ENCODE peak calls at places on chromosome 1, in seven cellular contexts. E is colonic mucosa, R is thoracic aorta, Y is stomach, T is adrenal gland, H is mammary epithelial cell, Q is heart right ventricle. G is an unnamed sample.

GRCh38 chr1:202643397-202644218 is 66.6 kb downstream of the SYT2 start:
- DNase-seq in E (no peak), R (no peak), Y (no peak), T (no peak), H (no peak), Q (no peak), G (no peak)

GRCh38 chr1:44505210-44505993 is 100.3 kb downstream of the RNF220 start:
- DNase-seq in E (no peak), R (no peak), Y (peak; percentile 64), T (no peak), H (no peak), Q (no peak), G (no peak)

GRCh38 chr1:226738995-226739695 is at the start of gene ITPKB:
- DNase-seq in E (peak; percentile 70), R (no peak), Y (peak; percentile 56), T (peak; percentile 56), H (peak; percentile 60), Q (peak; percentile 84), G (peak; percentile 68)

GRCh38 chr1:54950361-54951163 is 29.9 kb upstream of the TMEM61 start:
- DNase-seq in E (peak; percentile 87), R (peak; percentile 29), Y (peak; percentile 83), T (peak; percentile 75), H (peak; percentile 71), Q (peak; percentile 74), G (peak; percentile 80)

GRCh38 chr1:51612349-51612982 is 4.4 kb upstream of the OSBPL9 start:
- DNase-seq in E (no peak), R (no peak), Y (no peak), T (no peak), H (no peak), Q (no peak), G (no peak)

GRCh38 chr1:156500578-156500846 is at the start of gene MEF2D:
- DNase-seq in E (no peak), R (no peak), Y (no peak), T (no peak), H (no peak), Q (no peak), G (no peak)

GRCh38 chr1:171794085-171794484 is 12.6 kb downstream of the METTL13 start:
- DNase-seq in E (no peak), R (no peak), Y (no peak), T (no peak), H (peak; percentile 92), Q (no peak), G (peak; percentile 53)

GRCh38 chr1:92859400-92860039 is 27.7 kb downstream of the RPL5 start:
- DNase-seq in E (no peak), R (no peak), Y (no peak), T (no peak), H (no peak), Q (no peak), G (no peak)

GRCh38 chr1:183454377-183454776 is 17.9 kb upstream of the SMG7 start:
- DNase-seq in E (no peak), R (no peak), Y (no peak), T (no peak), H (peak; percentile 67), Q (no peak), G (peak; percentile 41)

GRCh38 chr1:119937198-119937597 is 40.9 kb upstream of the ADAM30 start:
- DNase-seq in E (no peak), R (no peak), Y (no peak), T (no peak), H (no peak), Q (no peak), G (no peak)

GRCh38 chr1:1873186-1873585 is 17.7 kb downstream of the GNB1 start:
- DNase-seq in E (peak; percentile 81), R (no peak), Y (peak; percentile 74), T (peak; percentile 73), H (no peak), Q (peak; percentile 84), G (no peak)

GRCh38 chr1:218384576-218384975 is 39.4 kb downstream of the TGFB2 start:
- DNase-seq in E (no peak), R (no peak), Y (no peak), T (no peak), H (no peak), Q (no peak), G (no peak)

GRCh38 chr1:118986291-118986838 is 1.8 kb downstream of the TBX15 start:
- DNase-seq in E (no peak), R (no peak), Y (no peak), T (no peak), H (no peak), Q (no peak), G (no peak)

GRCh38 chr1:2311184-2312032 is 79.9 kb downstream of the MORN1 start:
- DNase-seq in E (peak; percentile 67), R (no peak), Y (peak; percentile 70), T (no peak), H (peak; percentile 12), Q (no peak), G (peak; percentile 45)

GRCh38 chr1:151166506-151166956 is 587 bp downstream of the SCNM1 start:
- DNase-seq in E (no peak), R (no peak), Y (no peak), T (no peak), H (peak; percentile 70), Q (no peak), G (peak; percentile 61)

GRCh38 chr1:162187676-162188075 is 118.2 kb downstream of the NOS1AP start:
- DNase-seq in E (no peak), R (no peak), Y (no peak), T (peak; percentile 38), H (no peak), Q (no peak), G (no peak)

GRCh38 chr1:54743827-54744226 is 20.5 kb downstream of the PARS2 start:
- DNase-seq in E (no peak), R (no peak), Y (no peak), T (no peak), H (no peak), Q (no peak), G (no peak)

GRCh38 chr1:212752256-212752933 is 39.2 kb downstream of the NSL1 start:
- DNase-seq in E (no peak), R (no peak), Y (no peak), T (no peak), H (no peak), Q (no peak), G (no peak)

GRCh38 chr1:94399449-94399848 is 18.7 kb upstream of the ABCD3 start:
- DNase-seq in E (no peak), R (no peak), Y (no peak), T (no peak), H (no peak), Q (no peak), G (no peak)

GRCh38 chr1:10528066-10529014 is 53.6 kb downstream of the PEX14 start:
- DNase-seq in E (no peak), R (peak; percentile 57), Y (peak; percentile 64), T (peak; percentile 68), H (peak; percentile 83), Q (peak; percentile 53), G (peak; percentile 85)

GRCh38 chr1:57963545-57963944 is 539.7 kb upstream of the DAB1 start:
- DNase-seq in E (no peak), R (no peak), Y (no peak), T (no peak), H (no peak), Q (no peak), G (no peak)

GRCh38 chr1:43844114-43844513 is 89.5 kb upstream of the ARTN start:
- DNase-seq in E (peak; percentile 63), R (no peak), Y (no peak), T (no peak), H (no peak), Q (no peak), G (no peak)

GRCh38 chr1:177216587-177217202 is 45.9 kb downstream of the BRINP2 start:
- DNase-seq in E (no peak), R (no peak), Y (no peak), T (no peak), H (no peak), Q (no peak), G (no peak)

GRCh38 chr1:56719171-56719570 is 74.1 kb downstream of the PRKAA2 start:
- DNase-seq in E (no peak), R (no peak), Y (no peak), T (no peak), H (no peak), Q (no peak), G (no peak)

GRCh38 chr1:27547220-27548116 is 56.5 kb downstream of the AHDC1 start:
- DNase-seq in E (no peak), R (no peak), Y (no peak), T (no peak), H (no peak), Q (no peak), G (no peak)
- H3K27ac ChIP-seq in E (no peak overlapping the region), R (peak overlapping the region; percentile 82), Y (peak overlapping the region; percentile 81), T (peak overlapping the region; percentile 98), H (no peak overlapping the region), Q (peak overlapping the region; percentile 87), G (peak overlapping the region; percentile 99)

DNA sequence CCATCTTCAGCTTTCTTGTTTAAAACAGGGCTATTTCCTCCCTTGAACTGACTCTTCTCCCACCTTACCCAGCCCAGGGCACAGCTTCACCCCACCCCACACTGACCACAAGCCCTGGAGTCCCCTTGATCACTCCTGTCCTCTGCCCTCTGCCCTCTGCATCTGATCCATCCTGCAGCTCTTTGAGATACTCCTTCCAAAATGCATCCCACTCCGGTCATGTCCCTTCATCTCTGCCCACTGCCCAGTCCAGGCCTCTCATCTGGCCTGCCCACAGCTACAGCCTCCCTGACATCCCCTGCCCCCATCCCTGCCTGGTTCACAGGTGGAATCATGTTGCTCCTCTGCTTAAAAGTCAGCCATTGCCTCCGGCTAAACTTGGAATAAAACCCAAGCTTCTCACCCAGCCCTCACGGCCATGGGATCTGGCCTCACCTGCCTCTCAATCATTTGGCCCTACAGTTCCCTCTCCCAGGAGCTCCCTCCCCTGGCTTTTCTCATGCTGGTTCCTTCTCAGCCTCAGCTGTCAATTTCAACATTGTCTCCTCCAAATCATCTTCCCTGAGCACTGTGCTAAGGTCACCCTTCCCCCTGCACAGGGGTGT is 202.0 kb downstream of the MATN1 start:
- DNase-seq in E (no peak), R (no peak), Y (peak; percentile 10), T (no peak), H (no peak), Q (no peak), G (no peak)
- TF ChIP-seq CTCF in E (no peak), R (no peak), Y (no peak), T (no peak), H (no peak), Q (no peak), G (no peak)

GRCh38 chr1:231395996-231396385 is 26.1 kb downstream of the EGLN1 start:
- DNase-seq in E (no peak), R (no peak), Y (no peak), T (no peak), H (no peak), Q (no peak), G (no peak)
- H3K27ac ChIP-seq in E (no peak overlapping the region), R (peak overlapping the region; percentile 31), Y (peak overlapping the region; percentile 75), T (peak overlapping the region; percentile 60), H (peak overlapping the region; percentile 81), Q (peak overlapping the region; percentile 76), G (peak overlapping the region; percentile 71)

GRCh38 chr1:113876181-113876580 is 4.7 kb upstream of the PTPN22 start:
- DNase-seq in E (no peak), R (no peak), Y (no peak), T (no peak), H (no peak), Q (no peak), G (no peak)

GRCh38 chr1:113871597-113872113 is at the start of gene PTPN22:
- DNase-seq in E (peak; percentile 47), R (no peak), Y (peak; percentile 50), T (peak; percentile 52), H (peak; percentile 87), Q (peak; percentile 11), G (no peak)

GRCh38 chr1:113875714-113876113 is 4.2 kb upstream of the PTPN22 start:
- DNase-seq in E (no peak), R (no peak), Y (no peak), T (no peak), H (no peak), Q (no peak), G (no peak)

GRCh38 chr1:113872219-113872934 is 865 bp upstream of the PTPN22 start:
- DNase-seq in E (no peak), R (no peak), Y (no peak), T (peak; percentile 18), H (no peak), Q (no peak), G (no peak)

GRCh38 chr1:113874017-113874879 is 2.7 kb upstream of the PTPN22 start:
- DNase-seq in E (peak; percentile 50), R (no peak), Y (no peak), T (no peak), H (peak; percentile 76), Q (no peak), G (peak; percentile 8)
- TF ChIP-seq CTCF in E (peak; percentile 19), R (no peak), Y (no peak), T (no peak), H (peak; percentile 41), Q (no peak), G (no peak)

G was measured in RWPE1.